ENCODE peak calls at places on chromosomes 11 and 22, in six cellular contexts. R, U, Q, V, C and D are unnamed samples.
A peak's percentile ranks its signal among the peaks of the same experiment; 100 is the strongest.

GRCh38 chr11:65801153-65801987 is 14.5 kb downstream of the OVOL1 start:
- DNase-seq in U (no peak), Q (no peak), C (no peak), R (no peak), V (no peak), D (no peak)

GRCh38 chr22:46815896-46816721 is 53.7 kb downstream of the TBC1D22A start:
- DNase-seq in R (peak; percentile 30), Q (no peak), V (no peak), C (peak; percentile 67), U (no peak), D (no peak)

GRCh38 chr11:46673713-46674462 is 26.5 kb downstream of the ARHGAP1 start:
- DNase-seq in U (no peak), Q (no peak), R (no peak), V (no peak), C (peak; percentile 57), D (no peak)

GRCh38 chr11:108535384-108535955 is 37.3 kb upstream of the POGLUT3 start:
- DNase-seq in U (no peak), C (no peak), V (no peak), Q (no peak), R (no peak), D (no peak)

GRCh38 chr11:118224512-118225180 is at the start of gene JAML:
- DNase-seq in R (no peak), V (peak; percentile 68), U (no peak), C (no peak), Q (peak; percentile 70), D (peak; percentile 20)

GRCh38 chr11:8933931-8934330 is 1.2 kb upstream of the C11orf16 start:
- DNase-seq in Q (no peak), C (peak; percentile 70), U (peak; percentile 36), R (no peak), V (no peak), D (no peak)

GRCh38 chr11:19472679-19473078 is 231.9 kb upstream of the E2F8 start:
- DNase-seq in C (no peak), V (no peak), R (no peak), Q (no peak), U (no peak), D (no peak)

GRCh38 chr22:45170001-45170466 is 6.3 kb downstream of the NUP50 start:
- DNase-seq in R (no peak), V (no peak), C (no peak), U (no peak), Q (no peak), D (no peak)

GRCh38 chr11:117828641-117829368 is 4.3 kb upstream of the FXYD2 start:
- DNase-seq in U (no peak), Q (peak; percentile 71), V (peak; percentile 92), C (peak; percentile 65), R (no peak), D (peak; percentile 74)

GRCh38 chr22:47929646-47930185 is 1167.3 kb downstream of the TBC1D22A start:
- DNase-seq in C (no peak), V (no peak), R (no peak), U (no peak), Q (no peak), D (no peak)

GRCh38 chr11:77322926-77323590 is 21.6 kb upstream of the GDPD4 start:
- DNase-seq in V (no peak), U (no peak), C (no peak), R (no peak), Q (no peak), D (no peak)

GRCh38 chr22:31932863-31933262 is 11.5 kb upstream of the YWHAH start:
- DNase-seq in V (no peak), C (no peak), Q (no peak), U (no peak), R (no peak), D (no peak)

GRCh38 chr11:42631223-42631843 is 680.5 kb upstream of the API5 start:
- DNase-seq in V (no peak), C (peak; percentile 52), U (peak; percentile 34), Q (no peak), R (no peak), D (no peak)

GRCh38 chr11:3028808-3029207 is 28.4 kb downstream of the CARS1 start:
- DNase-seq in V (no peak), U (no peak), R (no peak), C (no peak), Q (no peak), D (no peak)

GRCh38 chr11:64767344-64768299 is 7.8 kb upstream of the PYGM start:
- DNase-seq in Q (peak; percentile 80), C (peak; percentile 96), V (peak; percentile 87), R (no peak), U (peak; percentile 84), D (peak; percentile 58)

GRCh38 chr22:37295213-37295886 is 13.0 kb downstream of the CYTH4 start:
- DNase-seq in V (no peak), R (no peak), C (no peak), Q (no peak), U (no peak), D (no peak)

GRCh38 chr22:40552070-40552469 is 84.4 kb downstream of the MRTFA start:
- DNase-seq in Q (no peak), U (no peak), C (no peak), R (no peak), V (no peak), D (no peak)
- TF ChIP-seq CTCF in Q (no peak), U (no peak), C (no peak), R (no peak), V (no peak), D (no peak)

GRCh38 chr11:134253189-134253993 is at the start of the genes ACAD8 and THYN1:
- DNase-seq in U (peak; percentile 99), C (peak; percentile 99), R (peak; percentile 98), V (peak; percentile 97), Q (peak; percentile 97), D (peak; percentile 99)
- TF ChIP-seq CTCF in U (no peak), C (no peak), R (peak; percentile 21), V (no peak), Q (peak; percentile 36), D (no peak)

GRCh38 chr11:92859290-92859689 is 110.2 kb upstream of the MTNR1B start:
- DNase-seq in U (no peak), Q (no peak), R (no peak), V (no peak), C (no peak), D (no peak)

GRCh38 chr11:92865352-92865751 is 104.1 kb upstream of the MTNR1B start:
- DNase-seq in V (no peak), R (no peak), Q (no peak), U (no peak), C (peak; percentile 21), D (no peak)

GRCh38 chr11:92866679-92867282 is 102.7 kb upstream of the MTNR1B start:
- DNase-seq in Q (no peak), C (peak; percentile 34), R (no peak), V (no peak), U (no peak), D (no peak)

DNA sequence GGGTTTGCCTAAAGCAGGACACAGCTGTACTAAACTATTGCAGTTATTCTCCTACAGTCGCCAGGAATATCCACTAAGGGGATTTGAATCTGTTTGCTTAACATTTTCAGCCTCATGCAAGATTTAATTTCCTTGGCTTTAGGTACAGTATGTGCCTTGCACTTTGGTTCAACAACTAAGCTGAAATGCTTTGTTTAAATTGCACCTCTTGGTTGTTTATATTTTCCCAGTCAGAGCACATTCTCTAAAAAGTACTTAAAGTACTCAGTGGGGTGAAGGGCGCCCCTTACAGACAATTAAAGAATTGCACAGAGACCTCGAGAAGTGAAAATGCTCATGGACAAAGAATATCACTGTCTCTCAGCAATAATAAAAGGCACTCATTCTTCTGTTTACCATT is 107.8 kb upstream of the MTNR1B start:
- DNase-seq in U (peak; percentile 27), Q (no peak), R (no peak), C (peak; percentile 36), V (no peak), D (no peak)
- TF ChIP-seq CTCF in U (peak; percentile 60), Q (no peak), R (no peak), C (peak; percentile 74), V (no peak), D (no peak)

DNA sequence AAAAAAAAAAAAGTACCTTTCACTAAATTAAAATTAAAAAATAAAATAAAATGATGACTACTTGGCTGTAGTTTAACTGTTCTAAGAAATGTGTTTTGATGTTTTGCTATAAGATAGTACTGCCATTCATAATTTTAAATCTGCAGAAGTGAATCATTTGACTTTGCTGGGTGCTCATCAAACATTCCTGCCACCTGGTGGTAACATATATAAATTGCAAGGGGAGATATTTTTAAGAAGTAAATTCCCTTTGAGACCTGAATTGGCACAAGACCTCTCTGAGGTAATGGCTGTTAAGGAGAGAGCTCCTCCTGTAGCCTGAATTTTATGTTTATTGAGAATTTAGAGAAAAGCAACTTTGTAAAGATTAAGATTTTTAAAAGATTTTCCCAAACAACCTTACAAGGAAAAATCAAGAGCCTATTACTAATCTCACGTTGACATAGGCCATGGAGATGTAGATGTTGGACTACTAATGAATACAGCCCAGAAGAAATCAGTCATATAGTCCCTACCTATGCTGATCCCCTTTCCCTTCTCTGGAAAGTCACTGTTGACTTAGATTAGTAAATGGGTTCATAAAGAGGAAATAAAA is 11.9 kb upstream of the NARS2 start:
- DNase-seq in R (no peak), Q (no peak), U (no peak), V (no peak), C (no peak), D (peak; percentile 40)
- TF ChIP-seq CTCF in R (no peak), Q (peak; percentile 64), U (peak; percentile 68), V (peak; percentile 58), C (peak; percentile 90), D (peak; percentile 55)

DNA sequence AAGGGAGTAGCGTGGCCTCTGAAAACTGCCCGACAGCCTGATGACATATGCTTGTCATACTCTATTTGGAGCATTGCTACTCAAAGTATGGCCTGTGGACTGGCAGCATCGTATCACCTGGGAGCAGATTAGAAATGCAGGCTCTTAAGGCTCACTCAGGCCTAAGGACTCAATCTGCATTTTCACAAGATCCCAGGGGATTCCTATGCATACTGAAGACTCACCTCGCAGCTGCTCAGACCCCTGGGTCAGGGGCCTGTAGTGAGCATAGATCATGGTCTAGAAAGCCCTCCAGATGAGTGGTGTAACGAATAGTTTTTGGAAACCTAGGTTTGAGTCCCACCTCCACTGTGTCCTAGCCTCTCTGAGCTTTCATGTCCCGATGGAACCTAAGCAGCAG is 126.3 kb downstream of the FEZ1 start:
- DNase-seq in R (no peak), Q (no peak), V (no peak), C (peak; percentile 73), U (no peak), D (no peak)
- TF ChIP-seq CTCF in R (no peak), Q (no peak), V (no peak), C (no peak), U (no peak), D (no peak)

DNA sequence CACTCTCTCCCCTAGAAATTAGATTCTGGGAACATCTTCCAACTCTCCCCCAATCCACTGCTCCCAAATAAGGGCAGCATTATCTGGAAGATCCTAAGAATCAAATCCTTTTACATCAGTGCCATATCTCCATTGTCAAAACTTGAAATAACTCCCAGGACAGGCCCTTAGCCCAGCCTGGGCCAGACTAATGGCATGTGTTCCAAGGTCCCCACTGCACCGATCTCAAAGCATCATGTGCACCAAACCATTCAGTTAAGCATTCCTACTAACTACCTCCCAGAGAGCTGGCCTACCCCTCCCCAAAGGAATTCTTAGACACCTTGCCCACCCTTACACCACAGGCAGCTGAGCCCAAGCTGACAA is 44.2 kb upstream of the POU2AF1 start:
- DNase-seq in C (no peak), V (no peak), R (no peak), Q (no peak), U (no peak), D (no peak)
- TF ChIP-seq CTCF in C (no peak), V (no peak), R (no peak), Q (no peak), U (no peak), D (no peak)